ENCODE peak calls at places on chromosome 17, in six cellular contexts. One of them, this sample, is unnamed.

GRCh38 chr17:31517524-31517923 is 126.0 kb downstream of the RAB11FIP4 start:
- DNase-seq in bronchial epithelial cell: no peak
- DNase-seq in CD8-positive, alpha-beta T cell: no peak
- DNase-seq in fibroblast of pulmonary artery: no peak
- DNase-seq in tibial artery: no peak
- DNase-seq in RWPE1: peak; percentile 30
- DNase-seq in this sample: peak; percentile 43

GRCh38 chr17:32518856-32519768 is 32.3 kb downstream of the CDK5R1 start:
- DNase-seq in bronchial epithelial cell: peak; percentile 60
- DNase-seq in CD8-positive, alpha-beta T cell: peak; percentile 57
- DNase-seq in fibroblast of pulmonary artery: no peak
- DNase-seq in tibial artery: no peak
- DNase-seq in RWPE1: peak; percentile 64
- DNase-seq in this sample: peak; percentile 51

GRCh38 chr17:32558997-32559650 is 72.3 kb downstream of the CDK5R1 start:
- DNase-seq in bronchial epithelial cell: peak; percentile 53
- DNase-seq in CD8-positive, alpha-beta T cell: no peak
- DNase-seq in fibroblast of pulmonary artery: no peak
- DNase-seq in tibial artery: no peak
- DNase-seq in RWPE1: peak; percentile 33
- DNase-seq in this sample: no peak

GRCh38 chr17:77317091-77317519 is 176.3 kb downstream of the SEC14L1 start:
- DNase-seq in bronchial epithelial cell: no peak
- DNase-seq in CD8-positive, alpha-beta T cell: no peak
- DNase-seq in fibroblast of pulmonary artery: no peak
- DNase-seq in tibial artery: no peak
- DNase-seq in RWPE1: no peak
- DNase-seq in this sample: no peak

GRCh38 chr17:13921841-13922776 is 147.2 kb upstream of the COX10 start:
- DNase-seq in bronchial epithelial cell: no peak
- DNase-seq in CD8-positive, alpha-beta T cell: no peak
- DNase-seq in fibroblast of pulmonary artery: no peak
- DNase-seq in tibial artery: no peak
- DNase-seq in RWPE1: no peak
- DNase-seq in this sample: no peak

GRCh38 chr17:39717660-39718059 is 12.7 kb downstream of the MIEN1 start:
- DNase-seq in bronchial epithelial cell: no peak
- DNase-seq in CD8-positive, alpha-beta T cell: no peak
- DNase-seq in fibroblast of pulmonary artery: no peak
- DNase-seq in tibial artery: no peak
- DNase-seq in RWPE1: no peak
- DNase-seq in this sample: no peak

GRCh38 chr17:27430882-27431491 is 25.3 kb upstream of the KSR1 start:
- DNase-seq in bronchial epithelial cell: peak; percentile 34
- DNase-seq in CD8-positive, alpha-beta T cell: no peak
- DNase-seq in fibroblast of pulmonary artery: peak; percentile 61
- DNase-seq in tibial artery: no peak
- DNase-seq in RWPE1: peak; percentile 48
- DNase-seq in this sample: peak; percentile 69

GRCh38 chr17:49055181-49055927 is 58.2 kb downstream of the IGF2BP1 start:
- DNase-seq in bronchial epithelial cell: no peak
- DNase-seq in CD8-positive, alpha-beta T cell: no peak
- DNase-seq in fibroblast of pulmonary artery: no peak
- DNase-seq in tibial artery: no peak
- DNase-seq in RWPE1: no peak
- DNase-seq in this sample: no peak

GRCh38 chr17:65551641-65552040 is 9.8 kb downstream of the AXIN2 start:
- DNase-seq in bronchial epithelial cell: no peak
- DNase-seq in CD8-positive, alpha-beta T cell: no peak
- DNase-seq in fibroblast of pulmonary artery: no peak
- DNase-seq in tibial artery: no peak
- DNase-seq in RWPE1: no peak
- DNase-seq in this sample: no peak

GRCh38 chr17:68398731-68399637 is 58.3 kb downstream of the WIPI1 start:
- DNase-seq in bronchial epithelial cell: peak; percentile 50
- DNase-seq in CD8-positive, alpha-beta T cell: no peak
- DNase-seq in fibroblast of pulmonary artery: peak; percentile 83
- DNase-seq in tibial artery: peak; percentile 55
- DNase-seq in RWPE1: peak; percentile 77
- DNase-seq in this sample: peak; percentile 75

GRCh38 chr17:45719335-45720071 is 64.6 kb upstream of the CRHR1 start:
- DNase-seq in bronchial epithelial cell: peak; percentile 84
- DNase-seq in CD8-positive, alpha-beta T cell: no peak
- DNase-seq in fibroblast of pulmonary artery: peak; percentile 54
- DNase-seq in tibial artery: no peak
- DNase-seq in RWPE1: peak; percentile 71
- DNase-seq in this sample: peak; percentile 68

GRCh38 chr17:47335101-47335936 is 11.6 kb downstream of the EFCAB13 start:
- DNase-seq in bronchial epithelial cell: no peak
- DNase-seq in CD8-positive, alpha-beta T cell: no peak
- DNase-seq in fibroblast of pulmonary artery: peak; percentile 29
- DNase-seq in tibial artery: no peak
- DNase-seq in RWPE1: no peak
- DNase-seq in this sample: no peak

GRCh38 chr17:2054262-2054739 is 602 bp upstream of the HIC1 start:
- DNase-seq in bronchial epithelial cell: peak; percentile 21
- DNase-seq in CD8-positive, alpha-beta T cell: no peak
- DNase-seq in fibroblast of pulmonary artery: peak; percentile 56
- DNase-seq in tibial artery: peak; percentile 60
- DNase-seq in RWPE1: no peak
- DNase-seq in this sample: no peak

GRCh38 chr17:2724783-2725164 is 13.2 kb upstream of the CLUH start:
- DNase-seq in bronchial epithelial cell: peak; percentile 43
- DNase-seq in CD8-positive, alpha-beta T cell: no peak
- DNase-seq in fibroblast of pulmonary artery: peak; percentile 40
- DNase-seq in tibial artery: no peak
- DNase-seq in RWPE1: no peak
- DNase-seq in this sample: peak; percentile 48

GRCh38 chr17:77460514-77461046 is 319.8 kb downstream of the SEC14L1 start:
- DNase-seq in bronchial epithelial cell: no peak
- DNase-seq in CD8-positive, alpha-beta T cell: no peak
- DNase-seq in fibroblast of pulmonary artery: no peak
- DNase-seq in tibial artery: no peak
- DNase-seq in RWPE1: no peak
- DNase-seq in this sample: no peak

GRCh38 chr17:63985387-63986140 is 12.6 kb upstream of the PRR29 start:
- DNase-seq in bronchial epithelial cell: no peak
- DNase-seq in CD8-positive, alpha-beta T cell: no peak
- DNase-seq in fibroblast of pulmonary artery: no peak
- DNase-seq in tibial artery: no peak
- DNase-seq in RWPE1: no peak
- DNase-seq in this sample: no peak

GRCh38 chr17:42518046-42518754 is 17.8 kb upstream of the NAGLU start:
- DNase-seq in bronchial epithelial cell: peak; percentile 93
- DNase-seq in CD8-positive, alpha-beta T cell: no peak
- DNase-seq in fibroblast of pulmonary artery: peak; percentile 99
- DNase-seq in tibial artery: peak; percentile 95
- DNase-seq in RWPE1: peak; percentile 84
- DNase-seq in this sample: peak; percentile 85

GRCh38 chr17:68589086-68589485 is 12.1 kb downstream of the FAM20A start:
- DNase-seq in bronchial epithelial cell: no peak
- DNase-seq in CD8-positive, alpha-beta T cell: no peak
- DNase-seq in fibroblast of pulmonary artery: no peak
- DNase-seq in tibial artery: no peak
- DNase-seq in RWPE1: no peak
- DNase-seq in this sample: no peak

GRCh38 chr17:45284176-45285140 is 22.6 kb upstream of the SPATA32 start:
- DNase-seq in bronchial epithelial cell: peak; percentile 82
- DNase-seq in CD8-positive, alpha-beta T cell: no peak
- DNase-seq in fibroblast of pulmonary artery: no peak
- DNase-seq in tibial artery: no peak
- DNase-seq in RWPE1: peak; percentile 66
- DNase-seq in this sample: peak; percentile 56

GRCh38 chr17:39716073-39716818 is 14.1 kb downstream of the MIEN1 start:
- DNase-seq in bronchial epithelial cell: no peak
- DNase-seq in CD8-positive, alpha-beta T cell: no peak
- DNase-seq in fibroblast of pulmonary artery: no peak
- DNase-seq in tibial artery: no peak
- DNase-seq in RWPE1: no peak
- DNase-seq in this sample: no peak

GRCh38 chr17:21113706-21114105 is 13.1 kb upstream of the DHRS7B start:
- DNase-seq in bronchial epithelial cell: no peak
- DNase-seq in CD8-positive, alpha-beta T cell: no peak
- DNase-seq in fibroblast of pulmonary artery: no peak
- DNase-seq in tibial artery: no peak
- DNase-seq in RWPE1: no peak
- DNase-seq in this sample: no peak

GRCh38 chr17:7717756-7718350 is 309 bp downstream of the DNAH2 start:
- DNase-seq in bronchial epithelial cell: no peak
- DNase-seq in CD8-positive, alpha-beta T cell: no peak
- DNase-seq in fibroblast of pulmonary artery: peak; percentile 17
- DNase-seq in tibial artery: no peak
- DNase-seq in RWPE1: no peak
- DNase-seq in this sample: no peak

GRCh38 chr17:80168371-80168770 is 1.5 kb upstream of the CARD14 start:
- DNase-seq in bronchial epithelial cell: no peak
- DNase-seq in CD8-positive, alpha-beta T cell: no peak
- DNase-seq in fibroblast of pulmonary artery: peak; percentile 32
- DNase-seq in tibial artery: no peak
- DNase-seq in RWPE1: no peak
- DNase-seq in this sample: no peak

GRCh38 chr17:83181991-83182619 is 102.7 kb downstream of the METRNL start:
- DNase-seq in bronchial epithelial cell: no peak
- DNase-seq in CD8-positive, alpha-beta T cell: no peak
- DNase-seq in fibroblast of pulmonary artery: no peak
- DNase-seq in tibial artery: no peak
- DNase-seq in RWPE1: no peak
- DNase-seq in this sample: no peak

DNA sequence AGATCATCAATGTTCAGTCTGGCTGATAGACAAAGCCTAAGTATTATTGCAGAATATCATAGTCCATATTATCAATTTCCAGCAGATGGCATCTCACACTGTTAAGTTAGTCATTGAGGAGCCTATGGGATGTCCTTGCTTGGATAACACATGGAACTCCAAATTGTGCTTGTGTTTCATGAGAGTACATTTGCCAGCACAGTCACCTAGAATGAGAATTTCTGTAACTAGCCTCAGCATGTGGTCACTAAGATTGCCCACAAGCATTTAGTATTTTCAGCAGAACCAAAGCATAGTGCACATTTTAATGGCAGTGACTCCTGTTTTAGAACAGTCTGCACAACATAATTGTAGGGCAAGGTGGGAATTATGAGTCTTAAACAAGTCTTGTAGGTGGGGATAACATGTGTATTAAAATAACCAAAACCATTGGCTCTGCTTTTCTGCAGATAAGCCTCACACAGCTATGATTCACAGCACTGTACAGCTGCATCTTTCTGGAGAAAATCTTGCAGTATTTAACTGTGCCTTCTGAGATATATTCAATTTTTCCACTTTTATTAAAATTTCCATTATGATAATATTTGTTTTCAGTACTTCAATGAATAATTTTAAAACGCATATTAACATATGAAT is 882.8 kb upstream of the SOX9 start:
- DNase-seq in bronchial epithelial cell: peak; percentile 62
- DNase-seq in CD8-positive, alpha-beta T cell: no peak
- DNase-seq in fibroblast of pulmonary artery: peak; percentile 46
- DNase-seq in tibial artery: no peak
- DNase-seq in RWPE1: peak; percentile 39
- DNase-seq in this sample: no peak
- TF ChIP-seq CTCF in bronchial epithelial cell: peak; percentile 43
- TF ChIP-seq CTCF in CD8-positive, alpha-beta T cell: no peak
- TF ChIP-seq CTCF in fibroblast of pulmonary artery: peak; percentile 15
- TF ChIP-seq CTCF in tibial artery: peak; percentile 25
- TF ChIP-seq CTCF in RWPE1: peak; percentile 40
- TF ChIP-seq CTCF in this sample: no peak

GRCh38 chr17:6044261-6044660 is 25.9 kb upstream of the WSCD1 start:
- DNase-seq in bronchial epithelial cell: no peak
- DNase-seq in CD8-positive, alpha-beta T cell: no peak
- DNase-seq in fibroblast of pulmonary artery: no peak
- DNase-seq in tibial artery: no peak
- DNase-seq in RWPE1: no peak
- DNase-seq in this sample: no peak

GRCh38 chr17:6043405-6043804 is 26.8 kb upstream of the WSCD1 start:
- DNase-seq in bronchial epithelial cell: no peak
- DNase-seq in CD8-positive, alpha-beta T cell: no peak
- DNase-seq in fibroblast of pulmonary artery: no peak
- DNase-seq in tibial artery: no peak
- DNase-seq in RWPE1: no peak
- DNase-seq in this sample: no peak

GRCh38 chr17:6047966-6048365 is 22.2 kb upstream of the WSCD1 start:
- DNase-seq in bronchial epithelial cell: no peak
- DNase-seq in CD8-positive, alpha-beta T cell: no peak
- DNase-seq in fibroblast of pulmonary artery: no peak
- DNase-seq in tibial artery: no peak
- DNase-seq in RWPE1: no peak
- DNase-seq in this sample: no peak

GRCh38 chr17:6046431-6046830 is 23.7 kb upstream of the WSCD1 start:
- DNase-seq in bronchial epithelial cell: no peak
- DNase-seq in CD8-positive, alpha-beta T cell: no peak
- DNase-seq in fibroblast of pulmonary artery: no peak
- DNase-seq in tibial artery: no peak
- DNase-seq in RWPE1: no peak
- DNase-seq in this sample: no peak

DNA sequence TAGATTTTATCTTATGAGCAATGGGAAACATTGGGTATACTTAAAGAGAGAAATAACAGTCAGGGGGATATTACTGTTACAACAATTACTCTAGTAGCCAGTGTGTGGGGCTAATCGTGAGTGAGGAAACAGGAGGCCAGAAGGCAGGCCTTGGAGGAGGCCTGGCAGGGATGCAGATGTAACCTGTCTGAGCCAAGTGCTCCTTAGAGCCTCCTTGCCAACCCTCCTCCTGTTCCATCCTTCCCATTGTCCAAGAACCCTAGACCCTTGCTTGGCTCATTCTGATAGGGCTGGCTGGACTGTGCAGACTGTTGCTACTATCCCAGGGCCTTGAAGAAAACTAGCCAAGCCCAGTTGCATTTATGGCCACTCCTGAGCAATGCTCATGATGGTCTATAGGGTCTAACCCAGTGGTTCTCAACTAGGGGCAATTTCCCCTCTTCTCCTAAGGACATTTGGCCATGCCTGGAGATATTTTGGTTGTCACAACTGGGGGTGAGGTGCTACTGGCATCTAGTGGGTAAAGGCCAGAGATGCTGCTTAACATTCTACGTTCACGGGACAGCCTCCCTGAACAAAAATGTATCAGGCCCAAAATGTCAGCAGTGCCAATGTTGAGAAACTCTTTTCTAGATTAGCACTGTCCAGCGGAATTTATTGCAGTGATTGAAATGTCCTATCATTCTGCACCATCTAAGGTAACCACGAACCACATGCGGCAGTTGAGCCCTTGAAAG is 24.4 kb upstream of the WSCD1 start:
- DNase-seq in bronchial epithelial cell: no peak
- DNase-seq in CD8-positive, alpha-beta T cell: no peak
- DNase-seq in fibroblast of pulmonary artery: no peak
- DNase-seq in tibial artery: no peak
- DNase-seq in RWPE1: no peak
- DNase-seq in this sample: no peak
- TF ChIP-seq CTCF in bronchial epithelial cell: no peak
- TF ChIP-seq CTCF in CD8-positive, alpha-beta T cell: no peak
- TF ChIP-seq CTCF in fibroblast of pulmonary artery: no peak
- TF ChIP-seq CTCF in tibial artery: peak; percentile 16
- TF ChIP-seq CTCF in RWPE1: no peak
- TF ChIP-seq CTCF in this sample: no peak

GRCh38 chr17:18143044-18143936 is 34.7 kb downstream of the MYO15A start:
- DNase-seq in bronchial epithelial cell: peak; percentile 38
- DNase-seq in CD8-positive, alpha-beta T cell: no peak
- DNase-seq in fibroblast of pulmonary artery: peak; percentile 30
- DNase-seq in tibial artery: no peak
- DNase-seq in RWPE1: no peak
- DNase-seq in this sample: no peak
- TF ChIP-seq CTCF in bronchial epithelial cell: peak; percentile 83
- TF ChIP-seq CTCF in CD8-positive, alpha-beta T cell: no peak
- TF ChIP-seq CTCF in fibroblast of pulmonary artery: peak; percentile 41
- TF ChIP-seq CTCF in tibial artery: no peak
- TF ChIP-seq CTCF in RWPE1: no peak
- TF ChIP-seq CTCF in this sample: no peak

GRCh38 chr17:75457047-75457654 is 716 bp downstream of the TMEM94 start:
- DNase-seq in bronchial epithelial cell: no peak
- DNase-seq in CD8-positive, alpha-beta T cell: no peak
- DNase-seq in fibroblast of pulmonary artery: peak; percentile 47
- DNase-seq in tibial artery: no peak
- DNase-seq in RWPE1: no peak
- DNase-seq in this sample: peak; percentile 32
- TF ChIP-seq CTCF in bronchial epithelial cell: no peak
- TF ChIP-seq CTCF in CD8-positive, alpha-beta T cell: no peak
- TF ChIP-seq CTCF in fibroblast of pulmonary artery: no peak
- TF ChIP-seq CTCF in tibial artery: no peak
- TF ChIP-seq CTCF in RWPE1: no peak
- TF ChIP-seq CTCF in this sample: no peak

This sample was measured in Calu3.